ENCODE peak calls at places on chromosome 21, in five cellular contexts. Z is activated gamma-delta T cell treated with anti-CD3 and anti-CD28 coated beads, Interleukin-2, amount 50 U/mL, for 16 hours; T is OCI-LY7; O is NCI-H1105 treated with DMSO at 0.1 percent for 48 hours; A is stimulated activated CD4-positive, alpha-beta T cell treated with anti-CD3 and anti-CD28 coated beads, TNF-alpha, amount 100 ng/mL, for 4 hours. X is an unnamed sample.

GRCh38 chr21:45525153-45525909 is 16.9 kb downstream of the SLC19A1 start:
- DNase-seq in T (no peak), O (no peak), A (no peak), Z (no peak), X (no peak)

GRCh38 chr21:44571844-44572782 is 1.4 kb upstream of the KRTAP10-4 start:
- DNase-seq in A (no peak), Z (no peak), O (no peak), T (no peak), X (no peak)

GRCh38 chr21:33339938-33340337 is 15.2 kb downstream of the IFNAR1 start:
- DNase-seq in O (no peak), A (no peak), Z (no peak), T (no peak), X (no peak)

GRCh38 chr21:42220138-42220701 is 1.3 kb downstream of the ABCG1 start:
- DNase-seq in Z (peak; percentile 39), O (peak; percentile 93), T (peak; percentile 89), A (no peak), X (peak; percentile 64)

GRCh38 chr21:36246080-36246631 is 73.8 kb upstream of the MORC3 start:
- DNase-seq in T (no peak), Z (no peak), O (no peak), A (no peak), X (no peak)

GRCh38 chr21:42621828-42622199 is 31.6 kb upstream of the PDE9A start:
- DNase-seq in T (no peak), Z (no peak), O (no peak), A (no peak), X (no peak)

GRCh38 chr21:40841524-40842196 is 5.3 kb downstream of the DSCAM start:
- DNase-seq in Z (no peak), O (peak; percentile 95), T (no peak), A (no peak), X (peak; percentile 68)

GRCh38 chr21:18759267-18759666 is 355.7 kb upstream of the TMPRSS15 start:
- DNase-seq in A (no peak), Z (no peak), O (peak; percentile 12), T (no peak), X (no peak)

GRCh38 chr21:25759573-25759972 is 24.8 kb downstream of the GABPA start:
- DNase-seq in O (no peak), Z (no peak), A (no peak), T (no peak), X (no peak)

GRCh38 chr21:42300956-42301355 is 14.3 kb downstream of the TFF3 start:
- DNase-seq in A (no peak), T (no peak), Z (no peak), O (no peak), X (no peak)

GRCh38 chr21:45288441-45288841 is 746 bp upstream of the POFUT2 start:
- DNase-seq in A (no peak), T (no peak), Z (no peak), O (no peak), X (no peak)

GRCh38 chr21:34336756-34337391 is 26.9 kb upstream of the KCNE2 start:
- DNase-seq in Z (no peak), O (no peak), T (no peak), A (no peak), X (no peak)